ENCODE peak calls at places on chromosomes 5 and 9, in eight cellular contexts. One of them, this sample, is unnamed.

GRCh38 chr9:124099860-124100259 is 88.3 kb downstream of the LHX2 start:
- DNase-seq in astrocyte of the spinal cord: no peak
- DNase-seq in AG04450: no peak
- DNase-seq in AG04449: no peak
- DNase-seq in astrocyte: no peak
- DNase-seq in naive thymus-derived CD4-positive, alpha-beta T cell: no peak
- DNase-seq in cardiac muscle cell: no peak
- DNase-seq in CD8-positive, alpha-beta T cell: no peak
- DNase-seq in this sample: no peak

GRCh38 chr5:99000878-99001277 is 72.1 kb upstream of the CHD1 start:
- DNase-seq in astrocyte of the spinal cord: no peak
- DNase-seq in AG04450: no peak
- DNase-seq in AG04449: no peak
- DNase-seq in astrocyte: no peak
- DNase-seq in naive thymus-derived CD4-positive, alpha-beta T cell: no peak
- DNase-seq in cardiac muscle cell: peak; percentile 69
- DNase-seq in CD8-positive, alpha-beta T cell: no peak
- DNase-seq in this sample: peak; percentile 69

GRCh38 chr9:85401998-85402397 is 339.8 kb downstream of the AGTPBP1 start:
- DNase-seq in astrocyte of the spinal cord: peak; percentile 43
- DNase-seq in AG04450: no peak
- DNase-seq in AG04449: no peak
- DNase-seq in astrocyte: peak; percentile 54
- DNase-seq in naive thymus-derived CD4-positive, alpha-beta T cell: no peak
- DNase-seq in cardiac muscle cell: no peak
- DNase-seq in CD8-positive, alpha-beta T cell: no peak
- DNase-seq in this sample: no peak

GRCh38 chr9:135928731-135929655 is 21.6 kb upstream of the CAMSAP1 start:
- DNase-seq in astrocyte of the spinal cord: no peak
- DNase-seq in AG04450: no peak
- DNase-seq in AG04449: no peak
- DNase-seq in astrocyte: no peak
- DNase-seq in naive thymus-derived CD4-positive, alpha-beta T cell: no peak
- DNase-seq in cardiac muscle cell: no peak
- DNase-seq in CD8-positive, alpha-beta T cell: no peak
- DNase-seq in this sample: no peak

GRCh38 chr5:175321927-175322532 is 122.0 kb downstream of the DRD1 start:
- DNase-seq in astrocyte of the spinal cord: peak; percentile 22
- DNase-seq in AG04450: no peak
- DNase-seq in AG04449: no peak
- DNase-seq in astrocyte: peak; percentile 26
- DNase-seq in naive thymus-derived CD4-positive, alpha-beta T cell: peak; percentile 1
- DNase-seq in cardiac muscle cell: peak; percentile 8
- DNase-seq in CD8-positive, alpha-beta T cell: no peak
- DNase-seq in this sample: no peak

GRCh38 chr5:7146886-7147285 is 249.1 kb upstream of the ADCY2 start:
- DNase-seq in astrocyte of the spinal cord: no peak
- DNase-seq in AG04450: no peak
- DNase-seq in AG04449: no peak
- DNase-seq in astrocyte: no peak
- DNase-seq in naive thymus-derived CD4-positive, alpha-beta T cell: no peak
- DNase-seq in cardiac muscle cell: no peak
- DNase-seq in CD8-positive, alpha-beta T cell: no peak
- DNase-seq in this sample: no peak

GRCh38 chr9:104810421-104811339 is 46.8 kb downstream of the NIPSNAP3B start:
- DNase-seq in astrocyte of the spinal cord: peak; percentile 60
- DNase-seq in AG04450: no peak
- DNase-seq in AG04449: no peak
- DNase-seq in astrocyte: peak; percentile 71
- DNase-seq in naive thymus-derived CD4-positive, alpha-beta T cell: no peak
- DNase-seq in cardiac muscle cell: no peak
- DNase-seq in CD8-positive, alpha-beta T cell: no peak
- DNase-seq in this sample: peak; percentile 28

GRCh38 chr5:141617128-141617527 is 1.7 kb downstream of the DIAPH1 start:
- DNase-seq in astrocyte of the spinal cord: no peak
- DNase-seq in AG04450: no peak
- DNase-seq in AG04449: no peak
- DNase-seq in astrocyte: no peak
- DNase-seq in naive thymus-derived CD4-positive, alpha-beta T cell: no peak
- DNase-seq in cardiac muscle cell: peak; percentile 6
- DNase-seq in CD8-positive, alpha-beta T cell: no peak
- DNase-seq in this sample: no peak

GRCh38 chr9:77876091-77876490 is 155.5 kb downstream of the GNAQ start:
- DNase-seq in astrocyte of the spinal cord: peak; percentile 17
- DNase-seq in AG04450: no peak
- DNase-seq in AG04449: no peak
- DNase-seq in astrocyte: peak; percentile 44
- DNase-seq in naive thymus-derived CD4-positive, alpha-beta T cell: no peak
- DNase-seq in cardiac muscle cell: peak; percentile 75
- DNase-seq in CD8-positive, alpha-beta T cell: no peak
- DNase-seq in this sample: no peak

GRCh38 chr9:121369595-121370265 is at the start of gene STOM:
- DNase-seq in astrocyte of the spinal cord: peak; percentile 77
- DNase-seq in AG04450: peak; percentile 63
- DNase-seq in AG04449: no peak
- DNase-seq in astrocyte: peak; percentile 58
- DNase-seq in naive thymus-derived CD4-positive, alpha-beta T cell: no peak
- DNase-seq in cardiac muscle cell: peak; percentile 94
- DNase-seq in CD8-positive, alpha-beta T cell: peak; percentile 79
- DNase-seq in this sample: no peak

GRCh38 chr9:123562844-123563346 is 206.9 kb downstream of the CRB2 start:
- DNase-seq in astrocyte of the spinal cord: peak; percentile 94
- DNase-seq in AG04450: peak; percentile 61
- DNase-seq in AG04449: peak; percentile 93
- DNase-seq in astrocyte: peak; percentile 99
- DNase-seq in naive thymus-derived CD4-positive, alpha-beta T cell: no peak
- DNase-seq in cardiac muscle cell: peak; percentile 77
- DNase-seq in CD8-positive, alpha-beta T cell: no peak
- DNase-seq in this sample: peak; percentile 81

GRCh38 chr5:101675510-101675909 is 620.6 kb downstream of the SLCO4C1 start:
- DNase-seq in astrocyte of the spinal cord: no peak
- DNase-seq in AG04450: no peak
- DNase-seq in AG04449: no peak
- DNase-seq in astrocyte: no peak
- DNase-seq in naive thymus-derived CD4-positive, alpha-beta T cell: no peak
- DNase-seq in cardiac muscle cell: no peak
- DNase-seq in CD8-positive, alpha-beta T cell: no peak
- DNase-seq in this sample: no peak

GRCh38 chr9:122642226-122642625 is 15.2 kb downstream of the OR1B1 start:
- DNase-seq in astrocyte of the spinal cord: no peak
- DNase-seq in AG04450: no peak
- DNase-seq in AG04449: no peak
- DNase-seq in astrocyte: no peak
- DNase-seq in naive thymus-derived CD4-positive, alpha-beta T cell: no peak
- DNase-seq in cardiac muscle cell: no peak
- DNase-seq in CD8-positive, alpha-beta T cell: no peak
- DNase-seq in this sample: no peak

GRCh38 chr9:95839012-95839411 is 36.5 kb upstream of the ERCC6L2 start:
- DNase-seq in astrocyte of the spinal cord: no peak
- DNase-seq in AG04450: no peak
- DNase-seq in AG04449: no peak
- DNase-seq in astrocyte: no peak
- DNase-seq in naive thymus-derived CD4-positive, alpha-beta T cell: no peak
- DNase-seq in cardiac muscle cell: no peak
- DNase-seq in CD8-positive, alpha-beta T cell: no peak
- DNase-seq in this sample: no peak

GRCh38 chr5:82676663-82677062 is 398.5 kb upstream of the RPS23 start:
- DNase-seq in astrocyte of the spinal cord: no peak
- DNase-seq in AG04450: no peak
- DNase-seq in AG04449: no peak
- DNase-seq in astrocyte: no peak
- DNase-seq in naive thymus-derived CD4-positive, alpha-beta T cell: no peak
- DNase-seq in cardiac muscle cell: no peak
- DNase-seq in CD8-positive, alpha-beta T cell: no peak
- DNase-seq in this sample: no peak

GRCh38 chr9:70260606-70261005 is 1.8 kb downstream of the SMC5 start:
- DNase-seq in astrocyte of the spinal cord: no peak
- DNase-seq in AG04450: no peak
- DNase-seq in AG04449: no peak
- DNase-seq in astrocyte: no peak
- DNase-seq in naive thymus-derived CD4-positive, alpha-beta T cell: no peak
- DNase-seq in cardiac muscle cell: no peak
- DNase-seq in CD8-positive, alpha-beta T cell: no peak
- DNase-seq in this sample: no peak
- H3K4me3 ChIP-seq in astrocyte of the spinal cord: no peak overlapping the region
- H3K4me3 ChIP-seq in AG04450: peak overlapping the region; percentile 36
- H3K4me3 ChIP-seq in AG04449: no peak overlapping the region
- H3K4me3 ChIP-seq in astrocyte: peak overlapping the region; percentile 98
- H3K4me3 ChIP-seq in naive thymus-derived CD4-positive, alpha-beta T cell: peak overlapping the region; percentile 96
- H3K4me3 ChIP-seq in cardiac muscle cell: no peak overlapping the region
- H3K4me3 ChIP-seq in CD8-positive, alpha-beta T cell: no peak overlapping the region
- H3K4me3 ChIP-seq in this sample: peak overlapping the region; percentile 79

GRCh38 chr9:136995772-136996308 is 528 bp downstream of the CLIC3 start:
- DNase-seq in astrocyte of the spinal cord: peak; percentile 32
- DNase-seq in AG04450: no peak
- DNase-seq in AG04449: no peak
- DNase-seq in astrocyte: peak; percentile 36
- DNase-seq in naive thymus-derived CD4-positive, alpha-beta T cell: no peak
- DNase-seq in cardiac muscle cell: no peak
- DNase-seq in CD8-positive, alpha-beta T cell: no peak
- DNase-seq in this sample: no peak
- H3K4me3 ChIP-seq in astrocyte of the spinal cord: peak overlapping the region; percentile 13
- H3K4me3 ChIP-seq in AG04450: no peak overlapping the region
- H3K4me3 ChIP-seq in AG04449: peak overlapping the region; percentile 38
- H3K4me3 ChIP-seq in astrocyte: no peak overlapping the region
- H3K4me3 ChIP-seq in naive thymus-derived CD4-positive, alpha-beta T cell: peak overlapping the region; percentile 35
- H3K4me3 ChIP-seq in cardiac muscle cell: no peak overlapping the region
- H3K4me3 ChIP-seq in CD8-positive, alpha-beta T cell: peak overlapping the region; percentile 60
- H3K4me3 ChIP-seq in this sample: no peak overlapping the region

GRCh38 chr9:137168575-137168906 is 1.3 kb downstream of the LRRC26 start:
- DNase-seq in astrocyte of the spinal cord: no peak
- DNase-seq in AG04450: no peak
- DNase-seq in AG04449: no peak
- DNase-seq in astrocyte: no peak
- DNase-seq in naive thymus-derived CD4-positive, alpha-beta T cell: no peak
- DNase-seq in cardiac muscle cell: no peak
- DNase-seq in CD8-positive, alpha-beta T cell: no peak
- DNase-seq in this sample: no peak
- H3K4me3 ChIP-seq in astrocyte of the spinal cord: no peak overlapping the region
- H3K4me3 ChIP-seq in AG04450: no peak overlapping the region
- H3K4me3 ChIP-seq in AG04449: no peak overlapping the region
- H3K4me3 ChIP-seq in astrocyte: no peak overlapping the region
- H3K4me3 ChIP-seq in naive thymus-derived CD4-positive, alpha-beta T cell: no peak overlapping the region
- H3K4me3 ChIP-seq in cardiac muscle cell: peak overlapping the region; percentile 28
- H3K4me3 ChIP-seq in CD8-positive, alpha-beta T cell: no peak overlapping the region
- H3K4me3 ChIP-seq in this sample: peak overlapping the region; percentile 15

GRCh38 chr9:96854877-96855273 is 561 bp upstream of the ZNF782 start:
- DNase-seq in astrocyte of the spinal cord: no peak
- DNase-seq in AG04450: no peak
- DNase-seq in AG04449: no peak
- DNase-seq in astrocyte: no peak
- DNase-seq in naive thymus-derived CD4-positive, alpha-beta T cell: no peak
- DNase-seq in cardiac muscle cell: no peak
- DNase-seq in CD8-positive, alpha-beta T cell: no peak
- DNase-seq in this sample: no peak

GRCh38 chr9:96858018-96858573 is 3.8 kb upstream of the ZNF782 start:
- DNase-seq in astrocyte of the spinal cord: peak; percentile 52
- DNase-seq in AG04450: no peak
- DNase-seq in AG04449: peak; percentile 23
- DNase-seq in astrocyte: peak; percentile 71
- DNase-seq in naive thymus-derived CD4-positive, alpha-beta T cell: no peak
- DNase-seq in cardiac muscle cell: peak; percentile 43
- DNase-seq in CD8-positive, alpha-beta T cell: peak; percentile 11
- DNase-seq in this sample: no peak

GRCh38 chr9:96856363-96857286 is 2.3 kb upstream of the ZNF782 start:
- DNase-seq in astrocyte of the spinal cord: peak; percentile 71
- DNase-seq in AG04450: peak; percentile 32
- DNase-seq in AG04449: peak; percentile 40
- DNase-seq in astrocyte: peak; percentile 46
- DNase-seq in naive thymus-derived CD4-positive, alpha-beta T cell: peak; percentile 68
- DNase-seq in cardiac muscle cell: peak; percentile 81
- DNase-seq in CD8-positive, alpha-beta T cell: peak; percentile 80
- DNase-seq in this sample: no peak

GRCh38 chr9:96858670-96859069 is 4.4 kb upstream of the ZNF782 start:
- DNase-seq in astrocyte of the spinal cord: no peak
- DNase-seq in AG04450: no peak
- DNase-seq in AG04449: no peak
- DNase-seq in astrocyte: no peak
- DNase-seq in naive thymus-derived CD4-positive, alpha-beta T cell: no peak
- DNase-seq in cardiac muscle cell: no peak
- DNase-seq in CD8-positive, alpha-beta T cell: no peak
- DNase-seq in this sample: no peak

GRCh38 chr9:96859461-96860198 is 5.3 kb upstream of the ZNF782 start:
- DNase-seq in astrocyte of the spinal cord: peak; percentile 77
- DNase-seq in AG04450: peak; percentile 15
- DNase-seq in AG04449: peak; percentile 45
- DNase-seq in astrocyte: peak; percentile 67
- DNase-seq in naive thymus-derived CD4-positive, alpha-beta T cell: no peak
- DNase-seq in cardiac muscle cell: peak; percentile 31
- DNase-seq in CD8-positive, alpha-beta T cell: no peak
- DNase-seq in this sample: peak; percentile 62
- H3K4me3 ChIP-seq in astrocyte of the spinal cord: no peak overlapping the region
- H3K4me3 ChIP-seq in AG04450: no peak overlapping the region
- H3K4me3 ChIP-seq in AG04449: no peak overlapping the region
- H3K4me3 ChIP-seq in astrocyte: no peak overlapping the region
- H3K4me3 ChIP-seq in naive thymus-derived CD4-positive, alpha-beta T cell: no peak overlapping the region
- H3K4me3 ChIP-seq in cardiac muscle cell: no peak overlapping the region
- H3K4me3 ChIP-seq in CD8-positive, alpha-beta T cell: no peak overlapping the region
- H3K4me3 ChIP-seq in this sample: no peak overlapping the region

GRCh38 chr9:129489838-129490582 is 130.9 kb downstream of the C9orf50 start:
- DNase-seq in astrocyte of the spinal cord: peak; percentile 44
- DNase-seq in AG04450: no peak
- DNase-seq in AG04449: no peak
- DNase-seq in astrocyte: no peak
- DNase-seq in naive thymus-derived CD4-positive, alpha-beta T cell: peak; percentile 73
- DNase-seq in cardiac muscle cell: peak; percentile 55
- DNase-seq in CD8-positive, alpha-beta T cell: peak; percentile 87
- DNase-seq in this sample: no peak

GRCh38 chr9:129493002-129493713 is 127.7 kb downstream of the C9orf50 start:
- DNase-seq in astrocyte of the spinal cord: no peak
- DNase-seq in AG04450: no peak
- DNase-seq in AG04449: no peak
- DNase-seq in astrocyte: no peak
- DNase-seq in naive thymus-derived CD4-positive, alpha-beta T cell: no peak
- DNase-seq in cardiac muscle cell: no peak
- DNase-seq in CD8-positive, alpha-beta T cell: no peak
- DNase-seq in this sample: no peak

GRCh38 chr9:129493714-129494047 is 127.2 kb downstream of the C9orf50 start:
- DNase-seq in astrocyte of the spinal cord: no peak
- DNase-seq in AG04450: no peak
- DNase-seq in AG04449: no peak
- DNase-seq in astrocyte: no peak
- DNase-seq in naive thymus-derived CD4-positive, alpha-beta T cell: no peak
- DNase-seq in cardiac muscle cell: no peak
- DNase-seq in CD8-positive, alpha-beta T cell: no peak
- DNase-seq in this sample: no peak

GRCh38 chr9:129491486-129491855 is 129.4 kb downstream of the C9orf50 start:
- DNase-seq in astrocyte of the spinal cord: no peak
- DNase-seq in AG04450: no peak
- DNase-seq in AG04449: no peak
- DNase-seq in astrocyte: no peak
- DNase-seq in naive thymus-derived CD4-positive, alpha-beta T cell: no peak
- DNase-seq in cardiac muscle cell: no peak
- DNase-seq in CD8-positive, alpha-beta T cell: no peak
- DNase-seq in this sample: no peak

GRCh38 chr9:129490583-129491485 is 130.1 kb downstream of the C9orf50 start:
- DNase-seq in astrocyte of the spinal cord: no peak
- DNase-seq in AG04450: no peak
- DNase-seq in AG04449: no peak
- DNase-seq in astrocyte: no peak
- DNase-seq in naive thymus-derived CD4-positive, alpha-beta T cell: no peak
- DNase-seq in cardiac muscle cell: no peak
- DNase-seq in CD8-positive, alpha-beta T cell: no peak
- DNase-seq in this sample: no peak
- H3K4me3 ChIP-seq in astrocyte of the spinal cord: no peak overlapping the region
- H3K4me3 ChIP-seq in AG04450: peak overlapping the region; percentile 52
- H3K4me3 ChIP-seq in AG04449: peak overlapping the region; percentile 52
- H3K4me3 ChIP-seq in astrocyte: no peak overlapping the region
- H3K4me3 ChIP-seq in naive thymus-derived CD4-positive, alpha-beta T cell: no peak overlapping the region
- H3K4me3 ChIP-seq in cardiac muscle cell: no peak overlapping the region
- H3K4me3 ChIP-seq in CD8-positive, alpha-beta T cell: no peak overlapping the region
- H3K4me3 ChIP-seq in this sample: no peak overlapping the region

GRCh38 chr9:27065288-27065687 is 43.7 kb upstream of the TEK start:
- DNase-seq in astrocyte of the spinal cord: no peak
- DNase-seq in AG04450: no peak
- DNase-seq in AG04449: no peak
- DNase-seq in astrocyte: no peak
- DNase-seq in naive thymus-derived CD4-positive, alpha-beta T cell: no peak
- DNase-seq in cardiac muscle cell: no peak
- DNase-seq in CD8-positive, alpha-beta T cell: no peak
- DNase-seq in this sample: no peak
- H3K4me3 ChIP-seq in astrocyte of the spinal cord: no peak overlapping the region
- H3K4me3 ChIP-seq in AG04450: no peak overlapping the region
- H3K4me3 ChIP-seq in AG04449: no peak overlapping the region
- H3K4me3 ChIP-seq in astrocyte: no peak overlapping the region
- H3K4me3 ChIP-seq in naive thymus-derived CD4-positive, alpha-beta T cell: no peak overlapping the region
- H3K4me3 ChIP-seq in cardiac muscle cell: no peak overlapping the region
- H3K4me3 ChIP-seq in CD8-positive, alpha-beta T cell: no peak overlapping the region
- H3K4me3 ChIP-seq in this sample: no peak overlapping the region